ENCODE peak calls at places on chromosomes 1 and 21, in four cellular contexts. S is Calu3, T is GM13976, M is HL-60. C is an unnamed sample.

GRCh38 chr1:162028726-162029125 is 5.1 kb upstream of the OLFML2B start:
- DNase-seq in S (no peak), T (no peak), M (peak; percentile 22), C (no peak)

GRCh38 chr1:11335417-11336070 is 62.5 kb downstream of the UBIAD1 start:
- DNase-seq in S (no peak), T (peak; percentile 84), M (no peak), C (no peak)

GRCh38 chr1:3459051-3459908 is 4.8 kb downstream of the ARHGEF16 start:
- DNase-seq in S (peak; percentile 53), T (no peak), M (no peak), C (peak; percentile 67)

GRCh38 chr1:153775432-153776311 is 465 bp downstream of the SLC27A3 start:
- DNase-seq in S (peak; percentile 82), T (peak; percentile 76), M (peak; percentile 82), C (peak; percentile 85)

GRCh38 chr1:112985123-112985522 is 29.1 kb upstream of the SLC16A1 start:
- DNase-seq in S (no peak), T (no peak), M (no peak), C (no peak)

GRCh38 chr1:47330212-47330611 is 3.4 kb upstream of the CMPK1 start:
- DNase-seq in S (no peak), T (no peak), M (no peak), C (no peak)

GRCh38 chr1:36771222-36771621 is 263.1 kb downstream of the GRIK3 start:
- DNase-seq in S (no peak), T (no peak), M (no peak), C (no peak)

GRCh38 chr21:30638686-30639085 is 3.7 kb downstream of the KRTAP20-2 start:
- DNase-seq in S (no peak), T (no peak), M (no peak), C (no peak)

GRCh38 chr1:65420590-65421340 is at the start of the genes LEPR and LEPROT:
- DNase-seq in S (no peak), T (no peak), M (no peak), C (no peak)

GRCh38 chr21:25422610-25423608 is 184.4 kb downstream of the MRPL39 start:
- DNase-seq in S (no peak), T (no peak), M (no peak), C (no peak)

GRCh38 chr1:16292739-16293138 is 55.8 kb upstream of the CPLANE2 start:
- DNase-seq in S (no peak), T (no peak), M (no peak), C (no peak)

GRCh38 chr1:150548324-150548631 is 930 bp upstream of the ADAMTSL4 start:
- DNase-seq in S (no peak), T (no peak), M (no peak), C (no peak)

GRCh38 chr1:54287176-54287650 is 87.2 kb downstream of the MRPL37 start:
- DNase-seq in S (peak; percentile 75), T (peak; percentile 58), M (no peak), C (peak; percentile 84)

DNA sequence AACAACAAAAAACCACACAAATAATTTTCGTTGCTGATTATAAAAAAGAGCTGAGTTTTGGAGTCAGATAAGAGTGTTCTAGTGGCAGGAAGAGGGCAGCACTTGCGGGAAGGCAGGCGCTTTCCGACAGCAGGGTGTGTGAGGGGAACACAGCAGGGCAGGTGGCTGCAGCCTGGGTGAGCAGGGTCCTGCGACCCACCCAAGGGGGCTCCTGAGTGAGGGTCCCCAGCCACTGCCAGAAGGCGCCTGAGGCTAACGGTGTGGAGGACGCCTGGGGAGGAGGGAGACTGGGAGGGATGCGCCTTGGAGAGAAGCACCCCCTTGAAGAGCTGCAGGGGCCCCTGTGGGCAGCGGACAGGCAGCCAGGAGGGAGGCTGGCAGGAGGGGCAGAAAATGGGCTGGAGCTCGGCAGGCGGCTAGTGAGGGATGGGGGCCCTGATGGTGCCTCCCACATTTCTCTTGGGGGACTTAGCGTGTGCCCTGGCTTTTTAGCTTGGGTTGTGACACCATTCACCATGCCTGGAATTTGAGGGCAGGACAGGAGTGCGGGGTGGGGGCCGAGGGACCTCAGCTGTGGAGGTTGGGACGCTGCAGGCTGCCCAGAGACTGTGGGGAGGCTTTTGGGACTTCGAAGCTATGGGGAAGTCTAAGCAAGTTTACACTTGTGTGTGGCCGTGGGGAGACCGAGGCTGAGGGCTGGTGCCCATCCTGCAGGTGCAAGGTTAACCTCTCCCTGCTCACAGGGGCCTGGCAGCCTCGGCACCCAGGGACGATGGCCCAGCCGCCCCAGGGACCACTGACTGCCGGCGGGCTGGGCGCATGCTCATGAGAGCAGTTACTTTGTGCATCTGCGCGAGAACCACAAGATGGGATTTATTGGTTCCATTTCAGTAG is 111.4 kb downstream of the SIK1 start:
- DNase-seq in S (no peak), T (no peak), M (no peak), C (peak; percentile 50)
- TF ChIP-seq CTCF in S (no peak), T (no peak), M (no peak), C (no peak)

DNA sequence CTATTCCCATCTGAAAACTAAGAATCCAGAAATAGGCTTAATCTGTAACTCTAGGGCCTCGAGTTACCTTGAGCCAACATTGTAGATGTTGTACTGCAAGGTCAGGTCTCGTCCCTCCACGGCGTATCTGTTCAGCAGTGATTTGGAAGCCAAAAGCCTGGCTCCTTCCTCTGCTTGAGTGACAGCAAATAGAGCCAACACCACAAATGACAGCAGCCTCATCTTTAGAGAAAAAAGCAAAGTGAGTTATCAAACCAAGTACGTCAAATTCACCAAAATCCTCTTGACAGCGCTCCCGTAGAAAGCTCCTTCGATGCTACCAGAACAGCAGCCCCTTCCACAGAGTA is 832 bp downstream of the SSR2 start:
- DNase-seq in S (no peak), T (no peak), M (no peak), C (no peak)
- TF ChIP-seq CTCF in S (no peak), T (no peak), M (no peak), C (no peak)

GRCh38 chr1:225848044-225848955 is 33.9 kb downstream of the TMEM63A start:
- DNase-seq in S (no peak), T (peak; percentile 67), M (no peak), C (peak; percentile 51)
- TF ChIP-seq CTCF in S (no peak), T (no peak), M (no peak), C (no peak)

GRCh38 chr1:12338793-12339192 is 109.0 kb downstream of the VPS13D start:
- DNase-seq in S (no peak), T (no peak), M (no peak), C (no peak)

GRCh38 chr1:12339861-12340557 is 110.2 kb downstream of the VPS13D start:
- DNase-seq in S (no peak), T (no peak), M (no peak), C (no peak)

GRCh38 chr1:12338017-12338416 is 108.2 kb downstream of the VPS13D start:
- DNase-seq in S (no peak), T (no peak), M (no peak), C (no peak)

GRCh38 chr1:12341667-12342066 is 111.8 kb downstream of the VPS13D start:
- DNase-seq in S (no peak), T (no peak), M (no peak), C (no peak)

GRCh38 chr1:12339410-12339809 is 109.6 kb downstream of the VPS13D start:
- DNase-seq in S (no peak), T (no peak), M (no peak), C (no peak)
- TF ChIP-seq CTCF in S (no peak), T (no peak), M (no peak), C (no peak)

GRCh38 chr1:167936068-167936929 is at the start of gene DCAF6:
- DNase-seq in S (peak; percentile 98), T (peak; percentile 98), M (peak; percentile 94), C (peak; percentile 98)
- TF ChIP-seq CTCF in S (no peak), T (no peak), M (no peak), C (no peak)

GRCh38 chr1:92927870-92928269 is 33.4 kb downstream of the DIPK1A start:
- DNase-seq in S (no peak), T (no peak), M (no peak), C (no peak)
- TF ChIP-seq CTCF in S (no peak), T (no peak), M (no peak), C (no peak)

GRCh38 chr1:172041689-172042088 is 200.4 kb downstream of the DNM3 start:
- DNase-seq in S (no peak), T (no peak), M (no peak), C (no peak)
- TF ChIP-seq CTCF in S (no peak), T (no peak), M (no peak), C (no peak)

GRCh38 chr1:21319447-21320407 is 29.5 kb upstream of the ECE1 start:
- DNase-seq in S (no peak), T (no peak), M (no peak), C (no peak)
- TF ChIP-seq CTCF in S (no peak), T (no peak), M (no peak), C (no peak)

C was measured in mucosa of descending colon.